ENCODE peak calls at places on chromosomes 4 and X, in seven cellular contexts. Y is GM20000; P is AG10803; U is activated gamma-delta T cell treated with anti-CD3 and anti-CD28 coated beads, Interleukin-2, amount 50 U/mL, for 16 hours; L is stimulated activated CD8-positive, alpha-beta memory T cell treated with anti-CD3 and anti-CD28 coated beads, Interleukin-15, amount 100 ng/mL, for 4 hours; D is fibroblast of lung; O is GM10248. R is an unnamed sample.

GRCh38 chr4:110055014-110055768 is 142.5 kb downstream of the EGF start:
- DNase-seq in Y (peak), P (no peak), U (no peak), L (no peak), D (no peak), O (peak), R (no peak)

GRCh38 chr4:119139822-119140252 is 4.2 kb downstream of the MYOZ2 start:
- DNase-seq in Y (no peak), P (no peak), U (no peak), L (no peak), D (no peak), O (no peak), R (no peak)

GRCh38 chrX:85108165-85108564 is 104.5 kb downstream of the APOOL start:
- DNase-seq in Y (no peak), P (peak), U (no peak), L (no peak), D (no peak), O (no peak), R (no peak)

GRCh38 chr4:154341448-154341847 is 150.2 kb downstream of the DCHS2 start:
- DNase-seq in Y (no peak), P (no peak), U (no peak), L (no peak), D (no peak), O (no peak), R (no peak)

GRCh38 chr4:7196283-7196651 is 3.9 kb downstream of the SORCS2 start:
- DNase-seq in Y (no peak), P (no peak), U (no peak), L (no peak), D (no peak), O (no peak), R (no peak)

GRCh38 chrX:74434336-74434735 is 13.0 kb downstream of the SLC16A2 start:
- DNase-seq in Y (no peak), P (no peak), U (no peak), L (no peak), D (no peak), O (no peak), R (no peak)

GRCh38 chr4:132383571-132384199 is 765.4 kb upstream of the PCDH10 start:
- DNase-seq in Y (no peak), P (no peak), U (no peak), L (no peak), D (no peak), O (no peak), R (no peak)

GRCh38 chr4:68216501-68216900 is 29.0 kb downstream of the TMPRSS11B start:
- DNase-seq in Y (no peak), P (no peak), U (no peak), L (no peak), D (no peak), O (no peak), R (no peak)

GRCh38 chr4:56655209-56655626 is 25.9 kb downstream of the HOPX start:
- DNase-seq in Y (peak), P (no peak), U (no peak), L (no peak), D (peak), O (peak), R (no peak)

GRCh38 chr4:54961357-54961975 is 163.9 kb downstream of the KDR start:
- DNase-seq in Y (peak), P (peak), U (no peak), L (no peak), D (peak), O (no peak), R (no peak)

R was measured in activated CD8-positive, alpha-beta memory T cell treated with anti-CD3 and anti-CD28 coated beads for 4 hours.